ENCODE peak calls at places on chromosomes 1 and 21, in four cellular contexts. T is cardiac fibroblast, I is kidney, D is breast epithelium. C is an unnamed sample.

GRCh38 chr21:37225440-37225839 is 41.7 kb downstream of the VPS26C start:
- DNase-seq in D (no peak), I (no peak), T (no peak), C (no peak)

GRCh38 chr1:16612332-16613172 is 812 bp downstream of the NBPF1 start:
- DNase-seq in I (peak; percentile 94), T (peak; percentile 92), D (peak; percentile 66), C (peak; percentile 86)

GRCh38 chr1:219798283-219799030 is 129.9 kb downstream of the SLC30A10 start:
- DNase-seq in T (peak; percentile 51), I (no peak), D (no peak), C (peak; percentile 63)

GRCh38 chr1:231420299-231420958 is 1.7 kb downstream of the EGLN1 start:
- DNase-seq in T (peak; percentile 43), D (no peak), I (no peak), C (peak; percentile 45)

GRCh38 chr1:221801773-221802516 is 60.1 kb upstream of the DUSP10 start:
- DNase-seq in D (no peak), T (peak; percentile 16), I (no peak), C (peak; percentile 45)

GRCh38 chr1:67429528-67430357 is 459 bp downstream of the SERBP1 start:
- DNase-seq in D (peak; percentile 57), I (peak; percentile 77), T (no peak), C (no peak)

GRCh38 chr1:112707217-112708001 is 482 bp upstream of the RHOC start:
- DNase-seq in I (peak; percentile 95), T (peak; percentile 94), D (peak; percentile 86), C (peak; percentile 92)

GRCh38 chr1:112767646-112768045 is 52.5 kb upstream of the PPM1J start:
- DNase-seq in T (no peak), I (no peak), D (no peak), C (no peak)

GRCh38 chr1:77282866-77283539 is 1.2 kb downstream of the AK5 start:
- DNase-seq in D (no peak), T (peak; percentile 10), I (no peak), C (no peak)

GRCh38 chr1:44282704-44283426 is 69.6 kb downstream of the DMAP1 start:
- DNase-seq in T (no peak), I (no peak), D (no peak), C (no peak)

GRCh38 chr1:55245781-55246180 is 30.6 kb upstream of the USP24 start:
- DNase-seq in D (no peak), T (no peak), I (no peak), C (no peak)

GRCh38 chr1:228082975-228083870 is 715 bp downstream of the ARF1 start:
- DNase-seq in T (peak; percentile 52), D (no peak), I (peak; percentile 93), C (no peak)

GRCh38 chr1:4805987-4806386 is 151.6 kb downstream of the AJAP1 start:
- DNase-seq in D (no peak), T (no peak), I (no peak), C (no peak)

GRCh38 chr1:200296091-200296661 is 113.7 kb downstream of the ZNF281 start:
- DNase-seq in I (no peak), T (no peak), D (no peak), C (no peak)

GRCh38 chr1:188672153-188672552 is 1805.5 kb downstream of the BRINP3 start:
- DNase-seq in I (no peak), D (no peak), T (no peak), C (no peak)

GRCh38 chr1:188669715-188670114 is 1807.9 kb downstream of the BRINP3 start:
- DNase-seq in D (no peak), T (peak; percentile 24), I (no peak), C (peak; percentile 51)

GRCh38 chr1:188665477-188665876 is 1812.2 kb downstream of the BRINP3 start:
- DNase-seq in D (no peak), T (no peak), I (no peak), C (no peak)

GRCh38 chr1:188668083-188668482 is 1809.6 kb downstream of the BRINP3 start:
- DNase-seq in T (no peak), D (no peak), I (no peak), C (no peak)

GRCh38 chr1:188670837-188671236 is 1806.8 kb downstream of the BRINP3 start:
- DNase-seq in I (no peak), T (no peak), D (no peak), C (no peak)
- H3K4me3 ChIP-seq in I (no peak overlapping the region), T (no peak overlapping the region), D (no peak overlapping the region), C (no peak overlapping the region)

GRCh38 chr1:153032677-153033308 is 1.8 kb downstream of the SPRR1B start:
- DNase-seq in D (no peak), I (no peak), T (peak; percentile 25), C (peak; percentile 11)
- TF ChIP-seq CTCF in D (no peak), I (no peak), T (no peak), C (no peak)

GRCh38 chr21:26819944-26820343 is 25.3 kb downstream of the ADAMTS1 start:
- DNase-seq in I (no peak), T (no peak), D (no peak), C (no peak)
- H3K4me3 ChIP-seq in I (no peak overlapping the region), T (no peak overlapping the region), D (no peak overlapping the region), C (no peak overlapping the region)

DNA sequence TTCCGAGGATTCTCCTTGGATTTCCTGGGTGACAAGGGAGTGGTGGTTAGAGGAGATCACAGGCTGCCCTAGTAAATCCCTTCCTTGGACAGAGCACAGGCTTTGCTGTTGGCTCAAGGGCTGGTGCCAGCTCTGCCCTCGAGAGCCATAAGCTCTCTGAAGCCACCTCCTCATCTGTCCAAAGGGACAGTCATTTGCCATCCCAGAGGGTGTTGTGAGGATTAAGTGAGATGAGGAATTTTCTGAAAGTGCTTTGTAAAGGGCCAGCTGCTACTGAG is 6.5 kb downstream of the TAGLN2 start:
- DNase-seq in T (no peak), I (no peak), D (no peak), C (no peak)
- TF ChIP-seq CTCF in T (no peak), I (no peak), D (no peak), C (no peak)

DNA sequence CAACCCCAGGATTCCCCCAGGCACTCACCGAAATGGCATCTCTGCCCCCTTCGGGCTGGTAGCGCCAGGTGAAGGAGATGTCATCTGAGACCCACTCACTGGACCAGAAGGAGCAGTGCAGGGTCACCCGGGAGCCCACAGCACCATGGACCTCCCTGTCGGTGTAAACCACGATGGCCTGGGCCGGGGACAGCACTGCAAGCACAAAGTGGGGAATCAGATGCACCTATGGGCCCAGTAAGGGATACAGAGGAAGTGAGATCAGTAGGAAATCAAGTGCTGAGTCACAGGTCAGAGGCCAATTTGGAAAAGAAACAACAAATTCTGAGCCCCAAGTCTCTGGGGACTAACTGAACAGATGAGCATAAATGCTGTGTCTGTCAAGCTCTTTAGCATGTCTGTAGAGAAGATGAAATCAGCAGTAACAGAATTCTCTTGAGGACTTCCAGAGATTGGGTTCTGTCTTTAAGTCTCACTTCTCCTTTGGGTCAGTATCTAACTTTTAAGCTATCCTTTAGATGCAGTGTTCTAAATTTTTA is 2.5 kb downstream of the MPZ start:
- DNase-seq in D (no peak), T (peak; percentile 48), I (no peak), C (peak; percentile 54)
- H3K4me3 ChIP-seq in D (no peak overlapping the region), T (peak overlapping the region; percentile 32), I (no peak overlapping the region), C (no peak overlapping the region)

C was measured in fibroblast of pulmonary artery.